ENCODE peak calls at places on chromosome 4, in eight cellular contexts. R, X, K, Q, A, I, D and U are unnamed samples. For H3K27me3, the result is how much of the 10 kb centered on the place peaks cover.

GRCh38 chr4:155999743-156000142 is 46.1 kb upstream of the CTSO start:
- DNase-seq in D (peak), I (no peak), A (peak), Q (no peak), K (peak), R (peak), X (no peak), U (no peak)

GRCh38 chr4:70632028-70632427 is 3.5 kb downstream of the ENAM start:
- DNase-seq in K (peak), X (no peak), I (no peak), D (no peak), A (peak), R (peak), Q (no peak), U (no peak)

GRCh38 chr4:70902577-70903281 is 560 bp downstream of the MOB1B start:
- DNase-seq in X (no peak), D (no peak), A (no peak), K (peak), I (no peak), R (peak), Q (peak), U (no peak)

GRCh38 chr4:162952232-162952631 is 214.5 kb downstream of the NAF1 start:
- DNase-seq in R (peak), A (peak), Q (no peak), X (no peak), K (peak), I (no peak), D (peak), U (no peak)

GRCh38 chr4:186845137-186845842 is 121.6 kb upstream of the FAT1 start:
- DNase-seq in R (peak), K (peak), A (peak), I (peak), Q (no peak), D (no peak), X (no peak), U (no peak)

GRCh38 chr4:15875663-15876460 is 62.7 kb downstream of the FGFBP1 start:
- DNase-seq in I (no peak), K (no peak), R (no peak), D (no peak), X (no peak), A (no peak), Q (no peak), U (no peak)

GRCh38 chr4:161356351-161356750 is 807.4 kb downstream of the FSTL5 start:
- DNase-seq in Q (no peak), I (no peak), R (no peak), A (no peak), D (no peak), X (no peak), K (no peak), U (no peak)

GRCh38 chr4:163548481-163549243 is 54.2 kb downstream of the TMA16 start:
- DNase-seq in Q (no peak), K (peak), A (no peak), X (no peak), R (peak), I (no peak), D (no peak), U (no peak)

GRCh38 chr4:21628916-21629315 is 319.7 kb downstream of the KCNIP4 start:
- DNase-seq in A (no peak), R (no peak), D (no peak), I (no peak), K (no peak), Q (no peak), X (no peak), U (no peak)

GRCh38 chr4:6891436-6892170 is 18.0 kb upstream of the TBC1D14 start:
- DNase-seq in I (no peak), Q (no peak), R (no peak), D (no peak), A (no peak), X (peak), K (peak), U (no peak)

GRCh38 chr4:92872604-92873003 is 568.8 kb downstream of the GRID2 start:
- DNase-seq in Q (no peak), K (no peak), X (no peak), A (no peak), D (no peak), R (no peak), I (no peak), U (no peak)

GRCh38 chr4:172232966-172233365 is 419.8 kb downstream of the GALNTL6 start:
- DNase-seq in Q (no peak), I (no peak), X (peak), K (no peak), A (peak), R (peak), D (peak), U (no peak)

GRCh38 chr4:183823394-183823793 is 81.7 kb upstream of the STOX2 start:
- DNase-seq in I (no peak), D (no peak), R (peak), X (no peak), A (no peak), Q (no peak), K (peak), U (no peak)

GRCh38 chr4:99998062-99998880 is 48.2 kb upstream of the H2AZ1 start:
- DNase-seq in D (no peak), A (peak), K (peak), R (peak), X (no peak), I (no peak), Q (no peak), U (no peak)

GRCh38 chr4:85127653-85128052 is 161.2 kb upstream of the WDFY3 start:
- DNase-seq in D (peak), I (no peak), K (peak), Q (no peak), A (peak), X (peak), R (peak), U (peak)

GRCh38 chr4:7902101-7902553 is 37.5 kb downstream of the AFAP1 start:
- DNase-seq in Q (no peak), A (no peak), K (no peak), I (no peak), X (no peak), R (peak), D (no peak), U (no peak)

GRCh38 chr4:7901274-7901845 is 38.3 kb downstream of the AFAP1 start:
- DNase-seq in I (no peak), A (no peak), R (no peak), X (peak), Q (no peak), D (no peak), K (no peak), U (no peak)

GRCh38 chr4:7904108-7904516 is 35.5 kb downstream of the AFAP1 start:
- DNase-seq in K (peak), X (no peak), Q (no peak), I (peak), D (no peak), A (no peak), R (no peak), U (no peak)

GRCh38 chr4:7903686-7904085 is 36.0 kb downstream of the AFAP1 start:
- DNase-seq in A (no peak), Q (no peak), R (no peak), D (no peak), K (no peak), I (no peak), X (no peak), U (no peak)

GRCh38 chr4:7902826-7903225 is 36.8 kb downstream of the AFAP1 start:
- DNase-seq in A (no peak), Q (no peak), I (no peak), X (no peak), D (no peak), K (no peak), R (no peak), U (no peak)
- H3K27me3 ChIP-seq in A (under half), Q (under half), I (under half), X (under half), D (under half), K (under half), R (under half), U (under half)

GRCh38 chr4:154490261-154490588 is 1.4 kb downstream of the DCHS2 start:
- DNase-seq in I (no peak), A (no peak), D (peak), R (peak), Q (no peak), X (peak), K (no peak), U (no peak)
- H3K27me3 ChIP-seq in I (under half), A (under half), D (half or more), R (under half), Q (half or more), X (half or more), K (half or more), U (under half)

DNA sequence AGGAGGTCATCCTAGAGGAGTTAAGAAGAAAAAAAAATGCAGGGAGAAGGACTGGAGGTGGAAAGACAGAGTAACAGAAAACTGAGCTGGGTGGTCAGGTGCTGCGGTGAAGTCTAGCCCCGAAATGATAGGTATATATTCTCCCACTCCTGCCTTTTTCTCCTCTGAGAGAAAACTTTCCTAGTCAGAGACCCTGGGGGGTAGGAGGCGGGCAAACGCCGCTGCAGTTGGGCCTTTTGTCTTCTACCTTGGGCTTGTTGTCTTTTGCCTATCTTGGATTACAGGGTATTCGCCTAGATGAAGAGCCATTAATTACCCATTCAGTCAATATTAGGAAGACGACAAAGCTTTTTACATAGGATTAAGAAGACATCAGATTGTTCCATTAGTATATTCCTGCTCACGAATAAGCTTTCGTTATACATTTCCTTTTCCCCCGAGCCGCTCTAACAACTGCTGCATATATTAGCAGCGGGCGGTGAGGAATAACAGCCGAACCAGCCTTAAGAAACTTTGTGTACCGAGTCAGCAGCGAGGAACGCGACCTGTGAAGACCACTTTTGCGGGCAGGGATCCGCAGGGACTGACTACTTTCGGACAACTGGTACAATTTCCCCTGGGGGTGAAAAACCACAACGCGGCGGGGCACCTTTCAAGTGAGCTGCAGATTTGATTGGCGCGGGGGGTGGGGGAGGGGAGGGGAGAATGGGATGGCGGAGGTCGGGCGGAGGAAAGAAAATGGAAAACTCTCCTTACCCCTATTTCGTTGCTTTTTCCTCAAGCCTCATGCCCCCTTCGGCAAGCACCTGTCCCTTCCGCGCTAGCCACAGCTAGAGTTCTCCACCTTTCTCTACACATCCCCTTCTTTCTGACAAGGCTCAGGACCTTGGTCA is 5.7 kb upstream of the PITX2 start:
- DNase-seq in I (no peak), K (no peak), R (peak), A (no peak), Q (no peak), D (peak), X (no peak), U (no peak)
- H3K27me3 ChIP-seq in I (half or more), K (half or more), R (under half), A (under half), Q (half or more), D (half or more), X (half or more), U (under half)

DNA sequence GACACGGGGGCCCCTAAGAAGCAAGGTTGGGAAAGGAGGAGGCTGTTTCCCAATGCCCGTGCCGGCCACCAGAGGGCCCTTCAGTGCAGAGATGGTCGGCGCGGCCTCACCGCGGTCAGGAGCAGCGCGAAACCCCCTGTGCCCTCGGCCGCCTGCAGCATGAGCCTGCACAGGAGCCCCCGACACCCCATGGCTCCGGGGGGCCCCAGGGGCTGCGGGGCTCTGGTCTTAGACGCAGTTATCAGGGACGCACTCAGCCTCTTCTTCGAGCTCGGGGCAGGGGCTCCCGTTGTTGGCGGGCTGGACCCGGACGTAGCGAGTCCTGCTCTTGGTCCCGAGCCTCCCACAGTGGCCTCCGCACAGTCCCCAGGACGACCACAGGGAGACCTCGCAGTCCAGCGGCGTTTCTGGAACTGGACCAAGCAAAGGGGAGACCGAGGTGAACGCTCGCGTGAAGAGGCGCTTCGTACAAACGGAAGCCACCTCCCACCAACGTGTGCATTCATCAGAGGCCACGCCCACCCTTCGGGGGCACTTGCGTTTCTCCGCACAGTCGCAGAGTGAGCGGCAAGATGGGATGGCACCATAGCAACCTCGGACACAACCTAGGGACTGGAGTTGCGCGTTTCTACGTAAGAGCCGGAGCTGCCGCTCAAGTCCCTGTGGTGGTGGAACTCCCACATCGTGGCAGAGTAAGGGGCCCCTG is 5.0 kb downstream of the SPON2 start:
- DNase-seq in R (peak), Q (peak), X (peak), A (peak), D (peak), K (peak), I (peak), U (peak)
- H3K27me3 ChIP-seq in R (under half), Q (under half), X (under half), A (under half), D (half or more), K (half or more), I (under half), U (under half)

GRCh38 chr4:3302164-3302785 is 9.5 kb downstream of the RGS12 start:
- DNase-seq in R (no peak), X (peak), A (no peak), Q (peak), D (peak), I (no peak), K (no peak), U (peak)

GRCh38 chr4:3300198-3300671 is 7.4 kb downstream of the RGS12 start:
- DNase-seq in Q (no peak), X (peak), R (peak), K (no peak), D (peak), I (no peak), A (no peak), U (no peak)

GRCh38 chr4:3303445-3303824 is 10.6 kb downstream of the RGS12 start:
- DNase-seq in I (no peak), A (no peak), Q (no peak), X (peak), D (peak), K (no peak), R (no peak), U (no peak)

GRCh38 chr4:3302786-3303444 is 10.1 kb downstream of the RGS12 start:
- DNase-seq in K (no peak), D (peak), Q (no peak), I (no peak), R (no peak), X (peak), A (no peak), U (no peak)

GRCh38 chr4:3301450-3302163 is 8.8 kb downstream of the RGS12 start:
- DNase-seq in X (peak), R (no peak), K (no peak), Q (no peak), D (peak), A (no peak), I (no peak), U (no peak)
- H3K27me3 ChIP-seq in X (under half), R (under half), K (under half), Q (under half), D (under half), A (under half), I (under half), U (under half)

GRCh38 chr4:1577818-1578217 is 106.3 kb downstream of the FAM53A start:
- DNase-seq in D (peak), I (no peak), R (no peak), K (no peak), Q (no peak), X (peak), A (no peak), U (no peak)

GRCh38 chr4:1579834-1580686 is 104.1 kb downstream of the FAM53A start:
- DNase-seq in I (no peak), A (peak), D (peak), R (peak), Q (peak), K (peak), X (peak), U (peak)

GRCh38 chr4:1576961-1577814 is 106.9 kb downstream of the FAM53A start:
- DNase-seq in D (peak), R (no peak), I (no peak), A (no peak), K (no peak), Q (no peak), X (peak), U (no peak)

GRCh38 chr4:1578968-1579833 is 104.9 kb downstream of the FAM53A start:
- DNase-seq in I (no peak), D (peak), R (peak), Q (peak), K (peak), X (peak), A (peak), U (peak)

GRCh38 chr4:1578301-1578781 is 105.8 kb downstream of the FAM53A start:
- DNase-seq in I (no peak), X (peak), R (peak), D (peak), Q (no peak), A (no peak), K (no peak), U (no peak)
- H3K27me3 ChIP-seq in I (half or more), X (under half), R (under half), D (under half), Q (under half), A (under half), K (under half), U (under half)

GRCh38 chr4:141132689-141133145 is 552 bp downstream of the RNF150 start:
- DNase-seq in X (peak), Q (no peak), A (no peak), D (peak), R (peak), K (peak), I (no peak), U (no peak)

GRCh38 chr4:141133146-141134006 is at the start of gene RNF150:
- DNase-seq in I (peak), X (peak), D (peak), A (no peak), Q (no peak), K (peak), R (peak), U (peak)

GRCh38 chr4:141131738-141132688 is 1.3 kb downstream of the RNF150 start:
- DNase-seq in K (no peak), R (peak), A (no peak), X (peak), Q (no peak), D (peak), I (no peak), U (peak)

GRCh38 chr4:141134586-141134985 is 1.3 kb upstream of the RNF150 start:
- DNase-seq in R (peak), I (no peak), X (no peak), D (no peak), A (no peak), Q (no peak), K (no peak), U (no peak)

DNA sequence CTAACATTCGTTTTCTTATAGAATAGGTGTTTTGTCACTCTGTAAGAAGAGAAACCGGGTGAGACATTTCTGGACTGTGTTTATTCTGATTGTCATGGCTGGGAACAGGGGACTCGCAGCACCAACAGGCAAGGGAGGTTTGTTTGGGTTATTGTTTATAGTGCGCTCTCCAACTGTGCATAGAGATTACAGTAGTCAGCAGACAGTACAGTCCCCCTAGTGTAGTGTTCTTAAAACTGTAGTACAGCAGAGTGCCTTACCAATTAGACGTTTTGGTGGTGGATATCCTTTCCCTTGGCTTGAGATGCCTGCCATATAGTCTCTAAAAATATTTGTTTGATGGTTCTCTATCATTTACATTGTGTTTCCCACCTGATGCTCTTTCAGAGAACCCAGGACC is 782 bp upstream of the RNF150 start:
- DNase-seq in X (no peak), K (no peak), R (no peak), Q (no peak), I (no peak), D (no peak), A (no peak), U (no peak)
- H3K27me3 ChIP-seq in X (half or more), K (under half), R (under half), Q (half or more), I (under half), D (under half), A (under half), U (under half)

DNA sequence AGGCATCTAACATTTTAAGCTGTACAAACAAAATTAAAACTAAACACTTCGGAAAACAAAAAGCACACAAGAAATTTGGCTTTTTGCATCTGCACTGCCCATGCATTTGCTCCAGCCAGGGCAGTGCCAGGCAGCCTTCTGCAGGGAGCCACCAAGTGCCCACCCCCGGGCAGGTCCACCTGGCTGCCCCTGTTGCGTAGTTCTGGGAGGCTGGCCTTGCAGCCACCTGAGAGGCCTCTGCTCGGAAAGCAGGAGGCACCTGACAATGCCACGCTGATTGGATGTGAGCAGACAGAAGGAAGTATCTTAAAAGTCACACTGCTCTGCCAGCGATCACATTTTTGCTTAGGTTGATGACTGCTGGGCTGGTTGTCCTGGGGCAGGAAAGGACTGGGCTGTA is 3.5 kb downstream of the TMEM271 start:
- DNase-seq in K (no peak), X (no peak), R (no peak), A (no peak), Q (no peak), D (no peak), I (no peak), U (no peak)
- H3K27me3 ChIP-seq in K (half or more), X (half or more), R (under half), A (under half), Q (under half), D (half or more), I (under half), U (under half)

GRCh38 chr4:54230479-54231418 is 1.7 kb downstream of the PDGFRA start:
- DNase-seq in D (peak), K (peak), X (peak), I (no peak), R (peak), Q (no peak), A (no peak), U (peak)
- H3K27me3 ChIP-seq in D (half or more), K (under half), X (half or more), I (under half), R (under half), Q (half or more), A (under half), U (under half)